ENCODE peak calls at places on chromosomes 1 and 21, in seven cellular contexts. One of them, this sample, is unnamed.

GRCh38 chr1:11692899-11693590 is 1.5 kb downstream of the DRAXIN start:
- DNase-seq in body of pancreas: peak
- DNase-seq in mesenchymal stem cell: peak
- DNase-seq in neuronal stem cell: no peak
- DNase-seq in osteocyte: no peak
- DNase-seq in stimulated activated CD4-positive, alpha-beta T cell treated with anti-CD3 and anti-CD28 coated beads, Interleukin-15, amount 100 ng/mL, for 1 hour: no peak
- DNase-seq in psoas muscle: no peak
- DNase-seq in this sample: no peak

GRCh38 chr1:203172184-203173115 is 3.2 kb downstream of the MYBPH start:
- DNase-seq in mesenchymal stem cell: peak
- DNase-seq in neuronal stem cell: peak
- DNase-seq in stimulated activated CD4-positive, alpha-beta T cell treated with anti-CD3 and anti-CD28 coated beads, Interleukin-15, amount 100 ng/mL, for 1 hour: no peak
- DNase-seq in psoas muscle: peak
- DNase-seq in body of pancreas: peak
- DNase-seq in osteocyte: no peak
- DNase-seq in this sample: peak

GRCh38 chr1:14140800-14141526 is 441.0 kb downstream of the PRDM2 start:
- DNase-seq in mesenchymal stem cell: no peak
- DNase-seq in neuronal stem cell: no peak
- DNase-seq in body of pancreas: peak
- DNase-seq in stimulated activated CD4-positive, alpha-beta T cell treated with anti-CD3 and anti-CD28 coated beads, Interleukin-15, amount 100 ng/mL, for 1 hour: no peak
- DNase-seq in osteocyte: no peak
- DNase-seq in psoas muscle: peak
- DNase-seq in this sample: no peak

GRCh38 chr1:212620293-212620692 is 11.7 kb downstream of the ATF3 start:
- DNase-seq in body of pancreas: no peak
- DNase-seq in stimulated activated CD4-positive, alpha-beta T cell treated with anti-CD3 and anti-CD28 coated beads, Interleukin-15, amount 100 ng/mL, for 1 hour: no peak
- DNase-seq in mesenchymal stem cell: peak
- DNase-seq in osteocyte: no peak
- DNase-seq in psoas muscle: no peak
- DNase-seq in neuronal stem cell: no peak
- DNase-seq in this sample: no peak

GRCh38 chr1:1943834-1944570 is 24.9 kb upstream of the TMEM52 start:
- DNase-seq in stimulated activated CD4-positive, alpha-beta T cell treated with anti-CD3 and anti-CD28 coated beads, Interleukin-15, amount 100 ng/mL, for 1 hour: peak
- DNase-seq in osteocyte: peak
- DNase-seq in body of pancreas: peak
- DNase-seq in neuronal stem cell: peak
- DNase-seq in psoas muscle: peak
- DNase-seq in mesenchymal stem cell: peak
- DNase-seq in this sample: peak

GRCh38 chr1:155645648-155646047 is 35.6 kb downstream of the MSTO1 start:
- DNase-seq in mesenchymal stem cell: no peak
- DNase-seq in psoas muscle: peak
- DNase-seq in osteocyte: no peak
- DNase-seq in body of pancreas: no peak
- DNase-seq in stimulated activated CD4-positive, alpha-beta T cell treated with anti-CD3 and anti-CD28 coated beads, Interleukin-15, amount 100 ng/mL, for 1 hour: no peak
- DNase-seq in neuronal stem cell: no peak
- DNase-seq in this sample: no peak

GRCh38 chr1:244234009-244234643 is 183.0 kb downstream of the ZBTB18 start:
- DNase-seq in psoas muscle: peak
- DNase-seq in stimulated activated CD4-positive, alpha-beta T cell treated with anti-CD3 and anti-CD28 coated beads, Interleukin-15, amount 100 ng/mL, for 1 hour: no peak
- DNase-seq in neuronal stem cell: no peak
- DNase-seq in body of pancreas: no peak
- DNase-seq in osteocyte: no peak
- DNase-seq in mesenchymal stem cell: no peak
- DNase-seq in this sample: no peak

GRCh38 chr1:55506686-55507577 is 291.8 kb upstream of the USP24 start:
- DNase-seq in neuronal stem cell: no peak
- DNase-seq in psoas muscle: no peak
- DNase-seq in stimulated activated CD4-positive, alpha-beta T cell treated with anti-CD3 and anti-CD28 coated beads, Interleukin-15, amount 100 ng/mL, for 1 hour: no peak
- DNase-seq in osteocyte: peak
- DNase-seq in body of pancreas: no peak
- DNase-seq in mesenchymal stem cell: no peak
- DNase-seq in this sample: no peak

GRCh38 chr1:234702342-234703000 is 92.5 kb upstream of the IRF2BP2 start:
- DNase-seq in mesenchymal stem cell: no peak
- DNase-seq in osteocyte: no peak
- DNase-seq in stimulated activated CD4-positive, alpha-beta T cell treated with anti-CD3 and anti-CD28 coated beads, Interleukin-15, amount 100 ng/mL, for 1 hour: no peak
- DNase-seq in body of pancreas: no peak
- DNase-seq in psoas muscle: peak
- DNase-seq in neuronal stem cell: no peak
- DNase-seq in this sample: no peak

GRCh38 chr1:1914101-1914811 is 804 bp upstream of the CALML6 start:
- DNase-seq in neuronal stem cell: no peak
- DNase-seq in osteocyte: peak
- DNase-seq in mesenchymal stem cell: no peak
- DNase-seq in stimulated activated CD4-positive, alpha-beta T cell treated with anti-CD3 and anti-CD28 coated beads, Interleukin-15, amount 100 ng/mL, for 1 hour: no peak
- DNase-seq in body of pancreas: peak
- DNase-seq in psoas muscle: peak
- DNase-seq in this sample: no peak

GRCh38 chr1:206905295-206906164 is 8.3 kb downstream of the IL24 start:
- DNase-seq in body of pancreas: no peak
- DNase-seq in osteocyte: no peak
- DNase-seq in stimulated activated CD4-positive, alpha-beta T cell treated with anti-CD3 and anti-CD28 coated beads, Interleukin-15, amount 100 ng/mL, for 1 hour: no peak
- DNase-seq in neuronal stem cell: no peak
- DNase-seq in psoas muscle: no peak
- DNase-seq in mesenchymal stem cell: peak
- DNase-seq in this sample: no peak

GRCh38 chr1:15712158-15712557 is 23.9 kb upstream of the SLC25A34 start:
- DNase-seq in osteocyte: no peak
- DNase-seq in stimulated activated CD4-positive, alpha-beta T cell treated with anti-CD3 and anti-CD28 coated beads, Interleukin-15, amount 100 ng/mL, for 1 hour: no peak
- DNase-seq in body of pancreas: no peak
- DNase-seq in psoas muscle: no peak
- DNase-seq in neuronal stem cell: no peak
- DNase-seq in mesenchymal stem cell: no peak
- DNase-seq in this sample: no peak

GRCh38 chr1:94002046-94002787 is 93.0 kb upstream of the GCLM start:
- DNase-seq in psoas muscle: no peak
- DNase-seq in osteocyte: peak
- DNase-seq in neuronal stem cell: no peak
- DNase-seq in body of pancreas: no peak
- DNase-seq in mesenchymal stem cell: no peak
- DNase-seq in stimulated activated CD4-positive, alpha-beta T cell treated with anti-CD3 and anti-CD28 coated beads, Interleukin-15, amount 100 ng/mL, for 1 hour: no peak
- DNase-seq in this sample: no peak

GRCh38 chr1:178379807-178380206 is 117.0 kb downstream of the CLEC20A start:
- DNase-seq in osteocyte: no peak
- DNase-seq in psoas muscle: no peak
- DNase-seq in body of pancreas: no peak
- DNase-seq in neuronal stem cell: no peak
- DNase-seq in stimulated activated CD4-positive, alpha-beta T cell treated with anti-CD3 and anti-CD28 coated beads, Interleukin-15, amount 100 ng/mL, for 1 hour: no peak
- DNase-seq in mesenchymal stem cell: no peak
- DNase-seq in this sample: no peak

GRCh38 chr1:62908168-62908567 is 124.2 kb downstream of the ATG4C start:
- DNase-seq in body of pancreas: no peak
- DNase-seq in psoas muscle: no peak
- DNase-seq in mesenchymal stem cell: no peak
- DNase-seq in osteocyte: no peak
- DNase-seq in neuronal stem cell: no peak
- DNase-seq in stimulated activated CD4-positive, alpha-beta T cell treated with anti-CD3 and anti-CD28 coated beads, Interleukin-15, amount 100 ng/mL, for 1 hour: no peak
- DNase-seq in this sample: no peak

GRCh38 chr1:226406401-226406881 is 1.5 kb downstream of the PARP1 start:
- DNase-seq in body of pancreas: no peak
- DNase-seq in mesenchymal stem cell: peak
- DNase-seq in stimulated activated CD4-positive, alpha-beta T cell treated with anti-CD3 and anti-CD28 coated beads, Interleukin-15, amount 100 ng/mL, for 1 hour: no peak
- DNase-seq in neuronal stem cell: no peak
- DNase-seq in osteocyte: no peak
- DNase-seq in psoas muscle: no peak
- DNase-seq in this sample: no peak

GRCh38 chr21:34892196-34892595 is 156.9 kb downstream of the RUNX1 start:
- DNase-seq in body of pancreas: no peak
- DNase-seq in stimulated activated CD4-positive, alpha-beta T cell treated with anti-CD3 and anti-CD28 coated beads, Interleukin-15, amount 100 ng/mL, for 1 hour: no peak
- DNase-seq in psoas muscle: no peak
- DNase-seq in mesenchymal stem cell: peak
- DNase-seq in neuronal stem cell: no peak
- DNase-seq in osteocyte: no peak
- DNase-seq in this sample: no peak

GRCh38 chr1:84297546-84298244 is 3.8 kb upstream of the SAMD13 start:
- DNase-seq in neuronal stem cell: no peak
- DNase-seq in psoas muscle: no peak
- DNase-seq in osteocyte: no peak
- DNase-seq in stimulated activated CD4-positive, alpha-beta T cell treated with anti-CD3 and anti-CD28 coated beads, Interleukin-15, amount 100 ng/mL, for 1 hour: no peak
- DNase-seq in mesenchymal stem cell: no peak
- DNase-seq in body of pancreas: no peak
- DNase-seq in this sample: no peak

GRCh38 chr1:217569021-217569420 is 61.9 kb downstream of the GPATCH2 start:
- DNase-seq in neuronal stem cell: no peak
- DNase-seq in mesenchymal stem cell: no peak
- DNase-seq in osteocyte: no peak
- DNase-seq in stimulated activated CD4-positive, alpha-beta T cell treated with anti-CD3 and anti-CD28 coated beads, Interleukin-15, amount 100 ng/mL, for 1 hour: no peak
- DNase-seq in psoas muscle: no peak
- DNase-seq in body of pancreas: no peak
- DNase-seq in this sample: no peak

GRCh38 chr1:33036051-33036525 is 595 bp downstream of the AK2 start:
- DNase-seq in stimulated activated CD4-positive, alpha-beta T cell treated with anti-CD3 and anti-CD28 coated beads, Interleukin-15, amount 100 ng/mL, for 1 hour: no peak
- DNase-seq in osteocyte: no peak
- DNase-seq in body of pancreas: no peak
- DNase-seq in mesenchymal stem cell: peak
- DNase-seq in psoas muscle: no peak
- DNase-seq in neuronal stem cell: no peak
- DNase-seq in this sample: no peak

GRCh38 chr21:34004984-34005383 is 68.4 kb upstream of the MRPS6 start:
- DNase-seq in stimulated activated CD4-positive, alpha-beta T cell treated with anti-CD3 and anti-CD28 coated beads, Interleukin-15, amount 100 ng/mL, for 1 hour: no peak
- DNase-seq in osteocyte: no peak
- DNase-seq in body of pancreas: no peak
- DNase-seq in neuronal stem cell: no peak
- DNase-seq in psoas muscle: no peak
- DNase-seq in mesenchymal stem cell: no peak
- DNase-seq in this sample: no peak

GRCh38 chr1:156467906-156468305 is 32.7 kb downstream of the MEF2D start:
- DNase-seq in osteocyte: no peak
- DNase-seq in psoas muscle: no peak
- DNase-seq in body of pancreas: no peak
- DNase-seq in neuronal stem cell: no peak
- DNase-seq in mesenchymal stem cell: no peak
- DNase-seq in stimulated activated CD4-positive, alpha-beta T cell treated with anti-CD3 and anti-CD28 coated beads, Interleukin-15, amount 100 ng/mL, for 1 hour: no peak
- DNase-seq in this sample: no peak

GRCh38 chr1:2314803-2315710 is 76.3 kb downstream of the MORN1 start:
- DNase-seq in neuronal stem cell: peak
- DNase-seq in body of pancreas: peak
- DNase-seq in psoas muscle: peak
- DNase-seq in stimulated activated CD4-positive, alpha-beta T cell treated with anti-CD3 and anti-CD28 coated beads, Interleukin-15, amount 100 ng/mL, for 1 hour: peak
- DNase-seq in osteocyte: no peak
- DNase-seq in mesenchymal stem cell: peak
- DNase-seq in this sample: peak

GRCh38 chr21:26011292-26011940 is 159.2 kb downstream of the APP start:
- DNase-seq in psoas muscle: no peak
- DNase-seq in osteocyte: no peak
- DNase-seq in mesenchymal stem cell: no peak
- DNase-seq in stimulated activated CD4-positive, alpha-beta T cell treated with anti-CD3 and anti-CD28 coated beads, Interleukin-15, amount 100 ng/mL, for 1 hour: no peak
- DNase-seq in body of pancreas: no peak
- DNase-seq in neuronal stem cell: no peak
- DNase-seq in this sample: no peak

GRCh38 chr1:187517508-187517907 is 688.8 kb downstream of the PLA2G4A start:
- DNase-seq in osteocyte: no peak
- DNase-seq in stimulated activated CD4-positive, alpha-beta T cell treated with anti-CD3 and anti-CD28 coated beads, Interleukin-15, amount 100 ng/mL, for 1 hour: no peak
- DNase-seq in neuronal stem cell: no peak
- DNase-seq in psoas muscle: no peak
- DNase-seq in mesenchymal stem cell: no peak
- DNase-seq in body of pancreas: no peak
- DNase-seq in this sample: no peak

GRCh38 chr21:44994581-44995171 is 54.8 kb downstream of the SLX9 start:
- DNase-seq in neuronal stem cell: no peak
- DNase-seq in psoas muscle: peak
- DNase-seq in stimulated activated CD4-positive, alpha-beta T cell treated with anti-CD3 and anti-CD28 coated beads, Interleukin-15, amount 100 ng/mL, for 1 hour: no peak
- DNase-seq in body of pancreas: no peak
- DNase-seq in mesenchymal stem cell: no peak
- DNase-seq in osteocyte: no peak
- DNase-seq in this sample: no peak

GRCh38 chr1:47918257-47918867 is 78.8 kb downstream of the TRABD2B start:
- DNase-seq in osteocyte: no peak
- DNase-seq in stimulated activated CD4-positive, alpha-beta T cell treated with anti-CD3 and anti-CD28 coated beads, Interleukin-15, amount 100 ng/mL, for 1 hour: no peak
- DNase-seq in body of pancreas: peak
- DNase-seq in psoas muscle: no peak
- DNase-seq in neuronal stem cell: no peak
- DNase-seq in mesenchymal stem cell: no peak
- DNase-seq in this sample: no peak

GRCh38 chr1:110477445-110477957 is 26.6 kb downstream of the PROK1 start:
- DNase-seq in osteocyte: no peak
- DNase-seq in neuronal stem cell: no peak
- DNase-seq in stimulated activated CD4-positive, alpha-beta T cell treated with anti-CD3 and anti-CD28 coated beads, Interleukin-15, amount 100 ng/mL, for 1 hour: no peak
- DNase-seq in body of pancreas: no peak
- DNase-seq in mesenchymal stem cell: no peak
- DNase-seq in psoas muscle: no peak
- DNase-seq in this sample: no peak

GRCh38 chr1:240687820-240688219 is 75.9 kb upstream of the GREM2 start:
- DNase-seq in stimulated activated CD4-positive, alpha-beta T cell treated with anti-CD3 and anti-CD28 coated beads, Interleukin-15, amount 100 ng/mL, for 1 hour: no peak
- DNase-seq in psoas muscle: no peak
- DNase-seq in osteocyte: no peak
- DNase-seq in neuronal stem cell: no peak
- DNase-seq in body of pancreas: no peak
- DNase-seq in mesenchymal stem cell: no peak
- DNase-seq in this sample: no peak

GRCh38 chr1:41476807-41477361 is 7.6 kb downstream of the EDN2 start:
- DNase-seq in mesenchymal stem cell: no peak
- DNase-seq in neuronal stem cell: no peak
- DNase-seq in stimulated activated CD4-positive, alpha-beta T cell treated with anti-CD3 and anti-CD28 coated beads, Interleukin-15, amount 100 ng/mL, for 1 hour: no peak
- DNase-seq in body of pancreas: peak
- DNase-seq in psoas muscle: no peak
- DNase-seq in osteocyte: no peak
- DNase-seq in this sample: no peak

GRCh38 chr1:48007044-48007443 is 9.9 kb upstream of the TRABD2B start:
- DNase-seq in psoas muscle: no peak
- DNase-seq in body of pancreas: no peak
- DNase-seq in stimulated activated CD4-positive, alpha-beta T cell treated with anti-CD3 and anti-CD28 coated beads, Interleukin-15, amount 100 ng/mL, for 1 hour: no peak
- DNase-seq in mesenchymal stem cell: peak
- DNase-seq in neuronal stem cell: no peak
- DNase-seq in osteocyte: no peak
- DNase-seq in this sample: no peak

GRCh38 chr1:85328713-85329376 is 52.4 kb upstream of the BCL10 start:
- DNase-seq in mesenchymal stem cell: peak
- DNase-seq in osteocyte: no peak
- DNase-seq in neuronal stem cell: peak
- DNase-seq in stimulated activated CD4-positive, alpha-beta T cell treated with anti-CD3 and anti-CD28 coated beads, Interleukin-15, amount 100 ng/mL, for 1 hour: no peak
- DNase-seq in psoas muscle: no peak
- DNase-seq in body of pancreas: peak
- DNase-seq in this sample: no peak

GRCh38 chr1:175388286-175388685 is 195.7 kb upstream of the KIAA0040 start:
- DNase-seq in body of pancreas: no peak
- DNase-seq in neuronal stem cell: peak
- DNase-seq in stimulated activated CD4-positive, alpha-beta T cell treated with anti-CD3 and anti-CD28 coated beads, Interleukin-15, amount 100 ng/mL, for 1 hour: no peak
- DNase-seq in psoas muscle: no peak
- DNase-seq in mesenchymal stem cell: no peak
- DNase-seq in osteocyte: no peak
- DNase-seq in this sample: no peak